ENCODE peak calls at places on chromosome 1, in ten cellular contexts. One of them, this sample, is unnamed.

GRCh38 chr1:55214214-55214902 is 806 bp downstream of the USP24 start:
- DNase-seq in adrenal gland: peak; percentile 42
- DNase-seq in NT2/D1: no peak
- DNase-seq in cardiac muscle cell: peak; percentile 50
- DNase-seq in tibial nerve: peak; percentile 17
- DNase-seq in neural progenitor cell: peak; percentile 80
- DNase-seq in ovary: peak; percentile 51
- DNase-seq in IMR-90: no peak
- DNase-seq in prostate gland: peak; percentile 7
- DNase-seq in effector memory CD4-positive, alpha-beta T cell: peak; percentile 16
- DNase-seq in this sample: peak; percentile 52

GRCh38 chr1:27539901-27540861 is 50.2 kb upstream of the WASF2 start:
- DNase-seq in adrenal gland: peak; percentile 91
- DNase-seq in NT2/D1: no peak
- DNase-seq in cardiac muscle cell: no peak
- DNase-seq in tibial nerve: no peak
- DNase-seq in neural progenitor cell: no peak
- DNase-seq in ovary: no peak
- DNase-seq in IMR-90: peak; percentile 75
- DNase-seq in prostate gland: no peak
- DNase-seq in effector memory CD4-positive, alpha-beta T cell: no peak
- DNase-seq in this sample: no peak

GRCh38 chr1:110746644-110747259 is 72.0 kb upstream of the KCNA3 start:
- DNase-seq in adrenal gland: peak; percentile 39
- DNase-seq in NT2/D1: peak; percentile 58
- DNase-seq in cardiac muscle cell: peak; percentile 88
- DNase-seq in tibial nerve: no peak
- DNase-seq in neural progenitor cell: peak; percentile 84
- DNase-seq in ovary: no peak
- DNase-seq in IMR-90: peak; percentile 53
- DNase-seq in prostate gland: no peak
- DNase-seq in effector memory CD4-positive, alpha-beta T cell: peak; percentile 3
- DNase-seq in this sample: peak; percentile 71

GRCh38 chr1:3645247-3645646 is 4.7 kb downstream of the WRAP73 start:
- DNase-seq in adrenal gland: no peak
- DNase-seq in NT2/D1: no peak
- DNase-seq in cardiac muscle cell: no peak
- DNase-seq in tibial nerve: no peak
- DNase-seq in neural progenitor cell: no peak
- DNase-seq in ovary: no peak
- DNase-seq in IMR-90: no peak
- DNase-seq in prostate gland: no peak
- DNase-seq in effector memory CD4-positive, alpha-beta T cell: no peak
- DNase-seq in this sample: no peak

GRCh38 chr1:35876988-35877387 is 6.0 kb upstream of the AGO1 start:
- DNase-seq in adrenal gland: no peak
- DNase-seq in NT2/D1: no peak
- DNase-seq in cardiac muscle cell: peak; percentile 69
- DNase-seq in tibial nerve: no peak
- DNase-seq in neural progenitor cell: peak; percentile 63
- DNase-seq in ovary: no peak
- DNase-seq in IMR-90: peak; percentile 27
- DNase-seq in prostate gland: no peak
- DNase-seq in effector memory CD4-positive, alpha-beta T cell: no peak
- DNase-seq in this sample: no peak

GRCh38 chr1:33094971-33095604 is 14.1 kb downstream of the AZIN2 start:
- DNase-seq in adrenal gland: peak; percentile 53
- DNase-seq in NT2/D1: peak; percentile 80
- DNase-seq in cardiac muscle cell: peak; percentile 64
- DNase-seq in tibial nerve: peak; percentile 45
- DNase-seq in neural progenitor cell: peak; percentile 75
- DNase-seq in ovary: peak; percentile 76
- DNase-seq in IMR-90: peak; percentile 71
- DNase-seq in prostate gland: peak; percentile 52
- DNase-seq in effector memory CD4-positive, alpha-beta T cell: no peak
- DNase-seq in this sample: peak; percentile 73

GRCh38 chr1:112033422-112034120 is 44.1 kb upstream of the KCND3 start:
- DNase-seq in adrenal gland: no peak
- DNase-seq in NT2/D1: no peak
- DNase-seq in cardiac muscle cell: no peak
- DNase-seq in tibial nerve: no peak
- DNase-seq in neural progenitor cell: no peak
- DNase-seq in ovary: no peak
- DNase-seq in IMR-90: no peak
- DNase-seq in prostate gland: no peak
- DNase-seq in effector memory CD4-positive, alpha-beta T cell: no peak
- DNase-seq in this sample: no peak

GRCh38 chr1:150192012-150192411 is 42.3 kb downstream of the PLEKHO1 start:
- DNase-seq in adrenal gland: no peak
- DNase-seq in NT2/D1: no peak
- DNase-seq in cardiac muscle cell: peak; percentile 23
- DNase-seq in tibial nerve: no peak
- DNase-seq in neural progenitor cell: no peak
- DNase-seq in ovary: no peak
- DNase-seq in IMR-90: peak; percentile 81
- DNase-seq in prostate gland: no peak
- DNase-seq in effector memory CD4-positive, alpha-beta T cell: no peak
- DNase-seq in this sample: no peak

DNA sequence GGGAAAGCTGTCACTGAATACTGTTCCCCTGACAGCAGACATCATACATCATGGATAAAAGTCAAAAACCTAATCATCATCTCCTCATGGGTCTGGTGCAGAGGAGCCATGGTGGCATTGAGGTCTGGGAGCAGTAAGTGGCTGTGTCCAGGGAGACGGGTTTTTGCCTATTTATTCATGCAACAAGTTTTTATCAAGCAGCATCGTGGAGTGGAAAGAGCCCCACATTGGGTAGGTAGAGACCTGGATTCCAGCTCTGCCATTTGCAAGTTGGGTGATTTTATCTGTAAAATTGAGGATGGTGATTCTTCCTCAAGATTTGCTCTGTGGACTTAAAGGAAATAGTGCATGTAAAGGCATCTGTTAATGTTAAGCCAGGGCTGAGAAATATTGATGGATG is 4.2 kb downstream of the CACHD1 start:
- DNase-seq in adrenal gland: no peak
- DNase-seq in NT2/D1: no peak
- DNase-seq in cardiac muscle cell: no peak
- DNase-seq in tibial nerve: no peak
- DNase-seq in neural progenitor cell: no peak
- DNase-seq in ovary: no peak
- DNase-seq in IMR-90: no peak
- DNase-seq in prostate gland: no peak
- DNase-seq in effector memory CD4-positive, alpha-beta T cell: no peak
- DNase-seq in this sample: no peak
- H3K4me1 ChIP-seq in adrenal gland: peaks cover 40% of the 10 kb centered on the region
- H3K4me1 ChIP-seq in NT2/D1: peaks cover 11% of the 10 kb centered on the region
- H3K4me1 ChIP-seq in cardiac muscle cell: peaks cover 57% of the 10 kb centered on the region
- H3K4me1 ChIP-seq in tibial nerve: peaks cover 41% of the 10 kb centered on the region
- H3K4me1 ChIP-seq in neural progenitor cell: peaks cover 31% of the 10 kb centered on the region
- H3K4me1 ChIP-seq in ovary: peaks cover 17% of the 10 kb centered on the region
- H3K4me1 ChIP-seq in IMR-90: peaks cover 5% of the 10 kb centered on the region
- H3K4me1 ChIP-seq in prostate gland: no peaks in the 10 kb centered on the region
- H3K4me1 ChIP-seq in effector memory CD4-positive, alpha-beta T cell: peaks cover 11% of the 10 kb centered on the region
- H3K4me1 ChIP-seq in this sample: peaks cover 35% of the 10 kb centered on the region

GRCh38 chr1:15953294-15953771 is 22.6 kb downstream of the ZBTB17 start:
- DNase-seq in adrenal gland: peak; percentile 38
- DNase-seq in NT2/D1: no peak
- DNase-seq in cardiac muscle cell: no peak
- DNase-seq in tibial nerve: no peak
- DNase-seq in neural progenitor cell: no peak
- DNase-seq in ovary: no peak
- DNase-seq in IMR-90: peak; percentile 35
- DNase-seq in prostate gland: no peak
- DNase-seq in effector memory CD4-positive, alpha-beta T cell: no peak
- DNase-seq in this sample: no peak

GRCh38 chr1:15953791-15954201 is 22.1 kb downstream of the ZBTB17 start:
- DNase-seq in adrenal gland: no peak
- DNase-seq in NT2/D1: no peak
- DNase-seq in cardiac muscle cell: peak; percentile 46
- DNase-seq in tibial nerve: no peak
- DNase-seq in neural progenitor cell: peak; percentile 33
- DNase-seq in ovary: no peak
- DNase-seq in IMR-90: no peak
- DNase-seq in prostate gland: no peak
- DNase-seq in effector memory CD4-positive, alpha-beta T cell: no peak
- DNase-seq in this sample: no peak

GRCh38 chr1:15954316-15954715 is 21.6 kb downstream of the ZBTB17 start:
- DNase-seq in adrenal gland: no peak
- DNase-seq in NT2/D1: no peak
- DNase-seq in cardiac muscle cell: no peak
- DNase-seq in tibial nerve: no peak
- DNase-seq in neural progenitor cell: no peak
- DNase-seq in ovary: no peak
- DNase-seq in IMR-90: no peak
- DNase-seq in prostate gland: no peak
- DNase-seq in effector memory CD4-positive, alpha-beta T cell: no peak
- DNase-seq in this sample: no peak

GRCh38 chr1:15951341-15952153 is 24.4 kb downstream of the ZBTB17 start:
- DNase-seq in adrenal gland: peak; percentile 44
- DNase-seq in NT2/D1: no peak
- DNase-seq in cardiac muscle cell: no peak
- DNase-seq in tibial nerve: no peak
- DNase-seq in neural progenitor cell: no peak
- DNase-seq in ovary: peak; percentile 61
- DNase-seq in IMR-90: no peak
- DNase-seq in prostate gland: no peak
- DNase-seq in effector memory CD4-positive, alpha-beta T cell: no peak
- DNase-seq in this sample: no peak

GRCh38 chr1:15952317-15953258 is 23.3 kb downstream of the ZBTB17 start:
- DNase-seq in adrenal gland: peak; percentile 64
- DNase-seq in NT2/D1: no peak
- DNase-seq in cardiac muscle cell: no peak
- DNase-seq in tibial nerve: no peak
- DNase-seq in neural progenitor cell: peak; percentile 33
- DNase-seq in ovary: peak; percentile 46
- DNase-seq in IMR-90: peak; percentile 99
- DNase-seq in prostate gland: no peak
- DNase-seq in effector memory CD4-positive, alpha-beta T cell: no peak
- DNase-seq in this sample: no peak
- H3K4me1 ChIP-seq in adrenal gland: peaks cover 76% of the 10 kb centered on the region
- H3K4me1 ChIP-seq in NT2/D1: peaks cover 21% of the 10 kb centered on the region
- H3K4me1 ChIP-seq in cardiac muscle cell: peaks cover 75% of the 10 kb centered on the region
- H3K4me1 ChIP-seq in tibial nerve: peaks cover 68% of the 10 kb centered on the region
- H3K4me1 ChIP-seq in neural progenitor cell: peaks cover 10% of the 10 kb centered on the region
- H3K4me1 ChIP-seq in ovary: peaks cover 36% of the 10 kb centered on the region
- H3K4me1 ChIP-seq in IMR-90: peaks cover 55% of the 10 kb centered on the region
- H3K4me1 ChIP-seq in prostate gland: peaks cover 9% of the 10 kb centered on the region
- H3K4me1 ChIP-seq in effector memory CD4-positive, alpha-beta T cell: peaks cover 46% of the 10 kb centered on the region
- H3K4me1 ChIP-seq in this sample: peaks cover 9% of the 10 kb centered on the region

GRCh38 chr1:168086438-168086837 is 50.3 kb downstream of the GPR161 start:
- DNase-seq in adrenal gland: no peak
- DNase-seq in NT2/D1: no peak
- DNase-seq in cardiac muscle cell: no peak
- DNase-seq in tibial nerve: no peak
- DNase-seq in neural progenitor cell: no peak
- DNase-seq in ovary: no peak
- DNase-seq in IMR-90: no peak
- DNase-seq in prostate gland: no peak
- DNase-seq in effector memory CD4-positive, alpha-beta T cell: no peak
- DNase-seq in this sample: no peak

GRCh38 chr1:168083456-168084325 is 53.0 kb downstream of the GPR161 start:
- DNase-seq in adrenal gland: no peak
- DNase-seq in NT2/D1: no peak
- DNase-seq in cardiac muscle cell: no peak
- DNase-seq in tibial nerve: no peak
- DNase-seq in neural progenitor cell: no peak
- DNase-seq in ovary: no peak
- DNase-seq in IMR-90: no peak
- DNase-seq in prostate gland: no peak
- DNase-seq in effector memory CD4-positive, alpha-beta T cell: no peak
- DNase-seq in this sample: no peak

GRCh38 chr1:168084396-168085231 is 52.1 kb downstream of the GPR161 start:
- DNase-seq in adrenal gland: peak; percentile 46
- DNase-seq in NT2/D1: peak; percentile 57
- DNase-seq in cardiac muscle cell: peak; percentile 75
- DNase-seq in tibial nerve: peak; percentile 34
- DNase-seq in neural progenitor cell: peak; percentile 75
- DNase-seq in ovary: peak; percentile 74
- DNase-seq in IMR-90: peak; percentile 23
- DNase-seq in prostate gland: peak; percentile 34
- DNase-seq in effector memory CD4-positive, alpha-beta T cell: peak; percentile 16
- DNase-seq in this sample: peak; percentile 45

GRCh38 chr1:168087696-168088095 is 49.0 kb downstream of the GPR161 start:
- DNase-seq in adrenal gland: no peak
- DNase-seq in NT2/D1: no peak
- DNase-seq in cardiac muscle cell: no peak
- DNase-seq in tibial nerve: no peak
- DNase-seq in neural progenitor cell: no peak
- DNase-seq in ovary: no peak
- DNase-seq in IMR-90: no peak
- DNase-seq in prostate gland: no peak
- DNase-seq in effector memory CD4-positive, alpha-beta T cell: no peak
- DNase-seq in this sample: no peak

GRCh38 chr1:168085401-168085872 is 51.3 kb downstream of the GPR161 start:
- DNase-seq in adrenal gland: peak; percentile 52
- DNase-seq in NT2/D1: no peak
- DNase-seq in cardiac muscle cell: no peak
- DNase-seq in tibial nerve: peak; percentile 42
- DNase-seq in neural progenitor cell: no peak
- DNase-seq in ovary: peak; percentile 56
- DNase-seq in IMR-90: no peak
- DNase-seq in prostate gland: peak; percentile 34
- DNase-seq in effector memory CD4-positive, alpha-beta T cell: no peak
- DNase-seq in this sample: no peak
- H3K4me1 ChIP-seq in adrenal gland: peaks cover 38% of the 10 kb centered on the region
- H3K4me1 ChIP-seq in NT2/D1: peaks cover 5% of the 10 kb centered on the region
- H3K4me1 ChIP-seq in cardiac muscle cell: no peaks in the 10 kb centered on the region
- H3K4me1 ChIP-seq in tibial nerve: peaks cover 41% of the 10 kb centered on the region
- H3K4me1 ChIP-seq in neural progenitor cell: no peaks in the 10 kb centered on the region
- H3K4me1 ChIP-seq in ovary: peaks cover 10% of the 10 kb centered on the region
- H3K4me1 ChIP-seq in IMR-90: peaks cover 10% of the 10 kb centered on the region
- H3K4me1 ChIP-seq in prostate gland: no peaks in the 10 kb centered on the region
- H3K4me1 ChIP-seq in effector memory CD4-positive, alpha-beta T cell: no peaks in the 10 kb centered on the region
- H3K4me1 ChIP-seq in this sample: peaks cover 2% of the 10 kb centered on the region

GRCh38 chr1:14946567-14947285 is 206.8 kb upstream of the TMEM51 start:
- DNase-seq in adrenal gland: no peak
- DNase-seq in NT2/D1: no peak
- DNase-seq in cardiac muscle cell: no peak
- DNase-seq in tibial nerve: no peak
- DNase-seq in neural progenitor cell: no peak
- DNase-seq in ovary: no peak
- DNase-seq in IMR-90: peak; percentile 86
- DNase-seq in prostate gland: no peak
- DNase-seq in effector memory CD4-positive, alpha-beta T cell: no peak
- DNase-seq in this sample: no peak

GRCh38 chr1:14944471-14944981 is 209.0 kb upstream of the TMEM51 start:
- DNase-seq in adrenal gland: no peak
- DNase-seq in NT2/D1: no peak
- DNase-seq in cardiac muscle cell: no peak
- DNase-seq in tibial nerve: no peak
- DNase-seq in neural progenitor cell: no peak
- DNase-seq in ovary: no peak
- DNase-seq in IMR-90: no peak
- DNase-seq in prostate gland: no peak
- DNase-seq in effector memory CD4-positive, alpha-beta T cell: no peak
- DNase-seq in this sample: no peak

GRCh38 chr1:14943516-14943851 is 210.1 kb upstream of the TMEM51 start:
- DNase-seq in adrenal gland: no peak
- DNase-seq in NT2/D1: no peak
- DNase-seq in cardiac muscle cell: no peak
- DNase-seq in tibial nerve: no peak
- DNase-seq in neural progenitor cell: no peak
- DNase-seq in ovary: no peak
- DNase-seq in IMR-90: no peak
- DNase-seq in prostate gland: no peak
- DNase-seq in effector memory CD4-positive, alpha-beta T cell: no peak
- DNase-seq in this sample: no peak

GRCh38 chr1:14946011-14946359 is 207.6 kb upstream of the TMEM51 start:
- DNase-seq in adrenal gland: no peak
- DNase-seq in NT2/D1: no peak
- DNase-seq in cardiac muscle cell: no peak
- DNase-seq in tibial nerve: no peak
- DNase-seq in neural progenitor cell: no peak
- DNase-seq in ovary: no peak
- DNase-seq in IMR-90: no peak
- DNase-seq in prostate gland: no peak
- DNase-seq in effector memory CD4-positive, alpha-beta T cell: no peak
- DNase-seq in this sample: no peak

GRCh38 chr1:14945132-14946010 is 208.2 kb upstream of the TMEM51 start:
- DNase-seq in adrenal gland: peak; percentile 71
- DNase-seq in NT2/D1: no peak
- DNase-seq in cardiac muscle cell: peak; percentile 45
- DNase-seq in tibial nerve: no peak
- DNase-seq in neural progenitor cell: peak; percentile 64
- DNase-seq in ovary: peak; percentile 73
- DNase-seq in IMR-90: peak; percentile 90
- DNase-seq in prostate gland: peak; percentile 55
- DNase-seq in effector memory CD4-positive, alpha-beta T cell: no peak
- DNase-seq in this sample: no peak
- H3K4me1 ChIP-seq in adrenal gland: peaks cover 54% of the 10 kb centered on the region
- H3K4me1 ChIP-seq in NT2/D1: peaks cover 18% of the 10 kb centered on the region
- H3K4me1 ChIP-seq in cardiac muscle cell: peaks cover 40% of the 10 kb centered on the region
- H3K4me1 ChIP-seq in tibial nerve: peaks cover 49% of the 10 kb centered on the region
- H3K4me1 ChIP-seq in neural progenitor cell: peaks cover 33% of the 10 kb centered on the region
- H3K4me1 ChIP-seq in ovary: peaks cover 34% of the 10 kb centered on the region
- H3K4me1 ChIP-seq in IMR-90: peaks cover 42% of the 10 kb centered on the region
- H3K4me1 ChIP-seq in prostate gland: peaks cover 7% of the 10 kb centered on the region
- H3K4me1 ChIP-seq in effector memory CD4-positive, alpha-beta T cell: no peaks in the 10 kb centered on the region
- H3K4me1 ChIP-seq in this sample: peaks cover 51% of the 10 kb centered on the region